ENCODE peak calls at places on chromosomes 12 and 14, in five cellular contexts. U is thoracic aorta; Q is CD8-positive, alpha-beta T cell; O is fibroblast of lung; Y is gastrocnemius medialis. Z is an unnamed sample.

GRCh38 chr12:94575645-94576393 is 74.5 kb downstream of the TMCC3 start:
- DNase-seq in U (no peak), Q (no peak), O (no peak), Y (no peak), Z (no peak)

GRCh38 chr12:115872919-115873357 is 404.6 kb downstream of the MED13L start:
- DNase-seq in U (no peak), Q (no peak), O (no peak), Y (no peak), Z (peak; percentile 95)

GRCh38 chr14:20454359-20454644 is 310 bp downstream of the OSGEP start:
- DNase-seq in U (peak; percentile 33), Q (peak; percentile 93), O (no peak), Y (peak; percentile 72), Z (peak; percentile 82)

GRCh38 chr14:22882529-22883190 is 362 bp upstream of the REM2 start:
- DNase-seq in U (no peak), Q (peak; percentile 68), O (peak; percentile 47), Y (no peak), Z (peak; percentile 74)

GRCh38 chr12:70418101-70418500 is 52.0 kb downstream of the KCNMB4 start:
- DNase-seq in U (no peak), Q (no peak), O (no peak), Y (no peak), Z (no peak)

GRCh38 chr14:99415496-99416281 is 65.0 kb downstream of the SETD3 start:
- DNase-seq in U (no peak), Q (peak; percentile 62), O (peak; percentile 85), Y (peak; percentile 23), Z (peak; percentile 75)

GRCh38 chr12:76719171-76719631 is 44.7 kb upstream of the ZDHHC17 start:
- DNase-seq in U (no peak), Q (no peak), O (peak; percentile 59), Y (no peak), Z (no peak)

GRCh38 chr14:71665157-71665556 is 267.1 kb upstream of the RGS6 start:
- DNase-seq in U (no peak), Q (no peak), O (peak; percentile 83), Y (no peak), Z (peak; percentile 66)

GRCh38 chr12:76158518-76159321 is 74.2 kb upstream of the NAP1L1 start:
- DNase-seq in U (no peak), Q (peak; percentile 43), O (peak; percentile 64), Y (peak; percentile 8), Z (peak; percentile 54)

GRCh38 chr14:59123975-59124374 is 64.5 kb upstream of the DAAM1 start:
- DNase-seq in U (no peak), Q (no peak), O (peak; percentile 55), Y (no peak), Z (peak; percentile 25)

GRCh38 chr14:60514378-60515243 is 5.7 kb downstream of the SIX6 start:
- DNase-seq in U (no peak), Q (no peak), O (no peak), Y (peak; percentile 14), Z (no peak)

DNA sequence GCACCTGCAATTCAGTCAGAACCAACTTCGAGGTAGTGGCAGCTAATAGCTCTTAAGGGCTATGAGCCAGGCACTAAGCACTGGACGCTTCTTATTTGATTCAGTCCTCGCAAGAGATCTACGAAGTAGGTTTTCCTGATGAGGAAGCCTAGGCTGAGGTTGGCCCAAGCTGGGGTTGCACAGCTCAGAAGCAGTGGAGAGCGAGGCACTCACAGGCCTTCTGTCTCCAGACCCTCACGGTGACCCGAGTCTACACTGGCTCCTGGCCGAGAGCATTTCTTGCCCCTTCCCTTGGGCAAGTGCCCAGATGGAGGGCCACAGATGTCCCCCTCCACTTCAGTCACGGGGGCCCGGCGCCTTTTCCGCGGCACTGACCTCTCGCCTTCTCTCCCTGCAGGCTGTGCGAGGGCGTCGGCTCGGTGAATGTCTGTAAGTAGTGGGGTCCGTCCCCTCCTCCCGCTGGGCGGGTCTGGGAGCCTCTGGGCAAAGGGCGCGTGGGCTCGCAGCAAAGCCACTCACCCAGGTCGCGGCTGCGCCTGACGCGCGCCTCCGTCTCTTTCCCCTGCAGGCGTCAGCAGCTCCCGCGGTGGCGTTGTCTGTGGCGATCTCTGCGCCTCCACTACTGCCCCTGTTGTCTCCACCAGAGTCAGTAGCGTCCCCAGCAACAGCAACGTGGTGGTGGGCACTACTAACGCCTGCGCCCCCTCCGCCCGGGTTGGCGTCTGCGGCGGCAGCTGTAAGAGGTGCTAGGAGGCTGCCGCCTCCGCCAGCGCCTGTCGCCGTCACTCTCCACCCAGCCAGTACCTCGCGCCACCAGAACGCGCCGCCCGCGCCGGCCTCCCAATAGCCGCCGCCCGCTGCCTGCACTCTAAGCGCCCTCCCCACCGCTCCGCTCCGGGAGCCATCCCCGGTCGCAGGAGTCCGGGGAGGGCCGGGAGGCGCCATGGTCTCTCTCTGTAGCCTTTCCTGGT is 13.1 kb downstream of the KRT83 start:
- DNase-seq in U (no peak), Q (peak; percentile 28), O (peak; percentile 11), Y (peak; percentile 19), Z (peak; percentile 31)
- TF ChIP-seq CTCF in U (peak; percentile 67), Q (no peak), O (no peak), Y (peak; percentile 24), Z (peak; percentile 22)

GRCh38 chr12:106585862-106586534 is 3.2 kb downstream of the RFX4 start:
- DNase-seq in U (no peak), Q (no peak), O (no peak), Y (no peak), Z (no peak)

GRCh38 chr12:106584104-106585064 is 1.6 kb downstream of the RFX4 start:
- DNase-seq in U (no peak), Q (no peak), O (no peak), Y (no peak), Z (no peak)

GRCh38 chr12:106586803-106587684 is 4.2 kb downstream of the RFX4 start:
- DNase-seq in U (no peak), Q (no peak), O (no peak), Y (no peak), Z (no peak)

GRCh38 chr12:106585237-106585834 is 2.5 kb downstream of the RFX4 start:
- DNase-seq in U (no peak), Q (no peak), O (no peak), Y (no peak), Z (no peak)

GRCh38 chr12:106586535-106586802 is 3.7 kb downstream of the RFX4 start:
- DNase-seq in U (no peak), Q (no peak), O (no peak), Y (no peak), Z (no peak)
- H3K4me3 ChIP-seq in U (peak overlapping the region; percentile 38), Q (no peak overlapping the region), O (no peak overlapping the region), Y (peak overlapping the region; percentile 1), Z (no peak overlapping the region)

DNA sequence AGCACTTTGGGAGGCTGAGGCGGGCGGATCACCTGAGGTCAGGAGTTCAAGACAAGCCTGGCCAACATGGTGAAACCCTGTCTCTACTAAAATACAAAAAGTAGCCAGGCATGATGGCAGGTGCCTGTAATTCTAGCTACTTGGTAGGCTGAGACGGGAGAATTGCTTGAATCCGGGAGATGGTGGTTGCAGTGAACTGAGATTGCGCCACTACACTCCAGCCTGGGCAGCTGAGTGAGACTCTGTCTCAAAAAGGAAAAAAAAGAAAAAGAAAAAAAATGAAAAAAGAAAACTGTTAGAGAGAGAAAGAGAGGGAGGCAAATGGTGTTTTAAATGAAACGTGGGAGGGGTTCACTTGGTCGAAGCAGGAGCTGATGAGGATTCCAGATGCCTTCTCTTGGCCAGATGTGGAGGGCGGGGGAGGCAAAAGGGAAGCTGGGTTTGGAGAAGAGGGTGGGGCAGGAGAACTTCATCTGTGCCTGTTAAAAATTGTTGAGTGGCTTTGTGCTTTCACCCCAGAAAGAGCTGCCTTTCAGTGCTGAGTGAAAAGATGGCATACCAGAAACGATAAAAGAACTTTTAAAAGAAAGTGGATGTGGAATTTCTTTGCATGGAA is 1.1 kb downstream of the EMP1 start:
- DNase-seq in U (no peak), Q (no peak), O (peak; percentile 75), Y (peak; percentile 38), Z (no peak)
- H3K27me3 ChIP-seq in U (no peaks in the 10 kb centered on the region), Q (no peaks in the 10 kb centered on the region), O (no peaks in the 10 kb centered on the region), Y (no peaks in the 10 kb centered on the region), Z (no peaks in the 10 kb centered on the region)

GRCh38 chr12:122117979-122118378 is 39.4 kb downstream of the MLXIP start:
- DNase-seq in U (no peak), Q (no peak), O (no peak), Y (peak; percentile 41), Z (no peak)

GRCh38 chr12:122111070-122111750 is 32.7 kb downstream of the MLXIP start:
- DNase-seq in U (no peak), Q (no peak), O (no peak), Y (peak; percentile 54), Z (peak; percentile 77)

GRCh38 chr12:122121341-122122192 is 43.0 kb downstream of the MLXIP start:
- DNase-seq in U (no peak), Q (no peak), O (no peak), Y (no peak), Z (no peak)

DNA sequence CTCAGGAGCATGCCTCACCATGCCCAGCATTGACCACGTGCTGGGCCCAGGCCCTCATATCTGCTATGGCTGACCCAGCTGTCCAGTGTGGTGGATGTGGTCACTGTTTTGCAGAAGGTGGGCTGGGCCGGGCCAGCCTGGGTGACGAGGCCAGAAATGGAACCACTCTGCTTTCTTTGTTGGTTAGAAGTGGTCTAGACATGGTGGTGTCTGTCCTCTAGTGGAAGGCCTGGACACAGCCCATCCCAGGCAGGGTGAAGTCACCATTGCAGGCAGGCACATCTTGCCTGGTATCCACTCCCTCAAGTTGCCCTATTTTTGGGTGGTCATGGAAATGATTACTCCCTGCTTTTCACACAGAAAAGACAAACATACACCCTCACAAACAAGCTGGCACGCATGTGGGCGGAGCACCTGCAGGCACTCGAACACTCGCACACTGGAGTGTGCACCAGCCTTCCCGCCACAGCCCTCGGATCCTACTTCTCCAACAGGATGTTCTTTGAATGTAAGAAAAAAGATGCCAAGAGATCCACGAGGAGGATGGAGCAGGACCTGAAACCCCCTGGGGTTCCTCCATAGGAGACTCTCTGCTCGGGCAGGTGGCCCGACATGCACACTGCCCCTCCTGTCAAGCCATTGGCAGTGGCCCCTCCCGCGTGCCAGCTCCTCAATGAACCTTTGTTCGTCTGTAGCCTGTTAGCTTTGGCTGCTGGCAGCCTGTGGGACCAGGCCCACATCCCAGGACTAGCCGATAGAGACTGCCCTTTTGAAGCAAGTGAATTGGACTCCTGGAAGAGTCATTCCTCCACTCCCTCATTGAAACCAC is 38.4 kb downstream of the MLXIP start:
- DNase-seq in U (no peak), Q (no peak), O (no peak), Y (no peak), Z (no peak)
- TF ChIP-seq CTCF in U (no peak), Q (no peak), O (no peak), Y (no peak), Z (no peak)

GRCh38 chr12:124736115-124737039 is 127.3 kb downstream of the SCARB1 start:
- DNase-seq in U (no peak), Q (peak; percentile 32), O (no peak), Y (no peak), Z (no peak)
- H3K4me3 ChIP-seq in U (peak overlapping the region; percentile 29), Q (no peak overlapping the region), O (no peak overlapping the region), Y (no peak overlapping the region), Z (no peak overlapping the region)

GRCh38 chr12:57741413-57741789 is 2.9 kb upstream of the AGAP2 start:
- DNase-seq in U (no peak), Q (no peak), O (no peak), Y (no peak), Z (no peak)
- H3K27me3 ChIP-seq in U (peaks cover 14% of the 10 kb centered on the region), Q (no peaks in the 10 kb centered on the region), O (peaks cover 46% of the 10 kb centered on the region), Y (peaks cover 33% of the 10 kb centered on the region), Z (peaks cover 29% of the 10 kb centered on the region)

GRCh38 chr14:76408877-76409276 is 32.9 kb downstream of the ESRRB start:
- DNase-seq in U (no peak), Q (no peak), O (no peak), Y (no peak), Z (no peak)

GRCh38 chr14:76405627-76406026 is 29.7 kb downstream of the ESRRB start:
- DNase-seq in U (no peak), Q (no peak), O (no peak), Y (no peak), Z (no peak)

GRCh38 chr14:76413106-76413961 is 37.4 kb downstream of the ESRRB start:
- DNase-seq in U (no peak), Q (no peak), O (no peak), Y (no peak), Z (no peak)

GRCh38 chr14:76412501-76412900 is 36.6 kb downstream of the ESRRB start:
- DNase-seq in U (no peak), Q (no peak), O (no peak), Y (no peak), Z (no peak)

GRCh38 chr14:76407449-76408150 is 31.7 kb downstream of the ESRRB start:
- DNase-seq in U (no peak), Q (no peak), O (no peak), Y (no peak), Z (no peak)
- TF ChIP-seq CTCF in U (no peak), Q (no peak), O (no peak), Y (no peak), Z (no peak)

Z was measured in bronchial epithelial cell.